ENCODE peak calls at places on chromosomes 1 and 21, in four cellular contexts. J, T, A and R are unnamed samples.

GRCh38 chr21:41941941-41942340 is 11.9 kb downstream of the C2CD2 start:
- DNase-seq in J (no peak), T (no peak), A (no peak), R (no peak)

GRCh38 chr1:211591980-211592493 is 13.1 kb upstream of the SLC30A1 start:
- DNase-seq in J (peak; percentile 95), T (peak; percentile 82), A (no peak), R (no peak)

GRCh38 chr1:177928194-177928593 is 41.7 kb downstream of the SEC16B start:
- DNase-seq in J (peak; percentile 57), T (no peak), A (no peak), R (no peak)

GRCh38 chr1:183416850-183417690 is 1.1 kb downstream of the NMNAT2 start:
- DNase-seq in J (peak; percentile 58), T (peak; percentile 65), A (peak; percentile 2), R (peak; percentile 79)

GRCh38 chr1:73839922-73840321 is 358.1 kb downstream of the LRRIQ3 start:
- DNase-seq in J (peak; percentile 1), T (peak; percentile 8), A (no peak), R (peak; percentile 23)

GRCh38 chr1:35914706-35915105 is 16.2 kb upstream of the AGO3 start:
- DNase-seq in J (no peak), T (no peak), A (no peak), R (no peak)

GRCh38 chr1:28104866-28105467 is 16.6 kb upstream of the EYA3 start:
- DNase-seq in J (peak; percentile 67), T (peak; percentile 48), A (no peak), R (peak; percentile 54)

GRCh38 chr1:33655496-33655895 is 183.1 kb downstream of the ZSCAN20 start:
- DNase-seq in J (no peak), T (no peak), A (no peak), R (no peak)

GRCh38 chr1:23555225-23555801 is 4.0 kb downstream of the ID3 start:
- DNase-seq in J (no peak), T (peak; percentile 79), A (no peak), R (no peak)

GRCh38 chr1:108617008-108617723 is 43.7 kb downstream of the HENMT1 start:
- DNase-seq in J (no peak), T (no peak), A (no peak), R (no peak)

GRCh38 chr1:116712510-116712909 is 41.7 kb upstream of the CD2 start:
- DNase-seq in J (no peak), T (no peak), A (no peak), R (no peak)

GRCh38 chr1:89198500-89199072 is at the start of gene GBP4:
- DNase-seq in J (peak; percentile 1), T (peak; percentile 70), A (no peak), R (no peak)

GRCh38 chr1:204607910-204608309 is 77.6 kb downstream of the LRRN2 start:
- DNase-seq in J (no peak), T (no peak), A (no peak), R (no peak)

GRCh38 chr1:214551052-214551435 is 358 bp downstream of the PTPN14 start:
- DNase-seq in J (peak; percentile 21), T (no peak), A (no peak), R (peak; percentile 67)

GRCh38 chr1:227449051-227449450 is 114.3 kb upstream of the ZNF678 start:
- DNase-seq in J (no peak), T (no peak), A (no peak), R (peak; percentile 43)

GRCh38 chr1:221035680-221036153 is 156.5 kb downstream of the HLX start:
- DNase-seq in J (peak; percentile 70), T (peak; percentile 39), A (no peak), R (no peak)

GRCh38 chr1:46721204-46721603 is 2.3 kb upstream of the EFCAB14 start:
- DNase-seq in J (no peak), T (no peak), A (no peak), R (no peak)

GRCh38 chr1:64811131-64811530 is 66.3 kb downstream of the RAVER2 start:
- DNase-seq in J (no peak), T (no peak), A (no peak), R (no peak)

GRCh38 chr1:93433407-93433961 is 14.4 kb upstream of the FNBP1L start:
- DNase-seq in J (no peak), T (no peak), A (no peak), R (no peak)

GRCh38 chr1:174367892-174368291 is 79.9 kb upstream of the GPR52 start:
- DNase-seq in J (no peak), T (no peak), A (no peak), R (no peak)

GRCh38 chr1:200753650-200754198 is 15.0 kb downstream of the CAMSAP2 start:
- DNase-seq in J (no peak), T (no peak), A (no peak), R (no peak)

GRCh38 chr1:85894651-85895050 is 186.4 kb upstream of the ZNHIT6 start:
- DNase-seq in J (peak; percentile 32), T (peak; percentile 66), A (peak; percentile 15), R (peak; percentile 56)

GRCh38 chr1:23567996-23568607 is 8.8 kb upstream of the ID3 start:
- DNase-seq in J (no peak), T (no peak), A (no peak), R (no peak)

GRCh38 chr1:168266644-168267186 is 14.0 kb upstream of the TBX19 start:
- DNase-seq in J (peak; percentile 38), T (peak; percentile 45), A (no peak), R (no peak)

GRCh38 chr21:45255381-45256020 is 32.2 kb downstream of the POFUT2 start:
- DNase-seq in J (no peak), T (no peak), A (no peak), R (no peak)

GRCh38 chr1:227888404-227889046 is 59.2 kb downstream of the WNT9A start:
- DNase-seq in J (no peak), T (no peak), A (no peak), R (no peak)

GRCh38 chr21:32131164-32131563 is 147.7 kb downstream of the MIS18A start:
- DNase-seq in J (no peak), T (no peak), A (no peak), R (no peak)

GRCh38 chr1:208145167-208145566 is 99.0 kb downstream of the PLXNA2 start:
- DNase-seq in J (no peak), T (no peak), A (no peak), R (no peak)

GRCh38 chr1:240320645-240321044 is 229.0 kb downstream of the FMN2 start:
- DNase-seq in J (peak; percentile 32), T (no peak), A (no peak), R (no peak)

GRCh38 chr1:47840338-47840737 is 156.8 kb downstream of the TRABD2B start:
- DNase-seq in J (no peak), T (no peak), A (no peak), R (no peak)

DNA sequence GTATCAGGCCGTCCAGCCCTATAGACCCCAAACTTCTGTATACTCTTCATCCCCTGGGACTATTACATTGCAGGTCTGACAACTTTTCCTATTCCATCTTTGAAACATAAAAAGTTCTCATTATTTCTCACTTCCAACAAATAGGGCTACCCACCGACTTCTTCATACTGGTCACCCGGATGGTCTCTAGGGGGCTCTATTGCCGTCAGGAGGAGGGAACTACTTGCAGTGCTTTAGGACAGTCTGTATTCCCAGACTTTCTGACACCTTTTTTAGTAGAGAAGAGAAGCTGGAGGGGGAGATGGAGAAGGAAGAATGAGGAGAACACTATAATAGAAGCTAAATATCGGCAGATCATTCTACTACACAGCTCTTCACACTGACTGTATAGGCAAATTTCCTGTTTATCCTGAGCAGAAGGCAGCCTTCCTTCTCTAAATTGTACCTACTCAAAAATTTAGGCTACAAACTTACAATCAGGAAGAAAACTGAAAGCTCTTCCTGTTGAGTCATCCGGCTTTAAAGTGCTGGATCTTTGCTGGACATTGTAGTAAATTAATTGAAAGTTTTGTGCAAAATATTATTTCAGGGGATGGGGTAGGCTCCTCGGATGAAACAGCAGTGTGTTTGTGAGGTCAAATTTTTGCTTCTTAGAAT is 54.6 kb downstream of the CDC7 start:
- DNase-seq in J (no peak), T (peak; percentile 53), A (no peak), R (no peak)
- TF ChIP-seq CTCF in J (no peak), T (no peak), A (peak; percentile 31), R (no peak)

GRCh38 chr1:248905949-248906740 is at the start of gene PGBD2:
- DNase-seq in J (peak; percentile 84), T (peak; percentile 96), A (peak; percentile 78), R (peak; percentile 99)
- TF ChIP-seq CTCF in J (peak; percentile 61), T (peak; percentile 66), A (peak; percentile 65), R (peak; percentile 78)

DNA sequence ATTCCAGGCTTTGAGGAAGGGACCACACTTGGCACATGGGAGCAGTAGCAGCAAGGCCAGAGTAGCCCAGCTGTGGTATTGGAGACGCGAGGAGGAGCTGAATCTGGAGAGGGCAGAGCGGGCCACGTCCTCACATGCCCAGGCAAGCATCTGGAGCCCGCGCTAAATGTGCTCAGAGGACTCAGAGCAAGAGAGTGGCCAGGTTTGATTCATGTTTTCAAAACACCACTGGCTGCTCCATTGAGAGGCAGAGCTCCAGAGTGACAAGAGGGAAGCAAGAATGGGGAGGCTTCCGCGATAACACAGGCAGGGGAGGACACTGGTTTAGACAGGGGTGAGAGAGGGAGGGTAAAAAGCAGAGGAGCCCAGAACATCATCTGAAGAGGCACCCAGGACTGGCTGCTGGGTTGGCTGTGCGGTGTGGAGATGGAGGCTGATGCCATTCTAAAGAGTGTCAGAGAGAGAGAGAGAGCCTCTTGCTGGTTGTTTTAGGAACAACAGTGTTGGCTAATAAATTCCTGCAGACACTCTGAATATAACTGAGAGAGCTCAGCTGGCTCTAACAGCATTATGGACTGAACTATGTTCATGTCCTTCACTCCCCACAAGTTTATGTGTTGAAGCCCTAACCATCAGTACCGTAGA is 32.3 kb downstream of the RCAN1 start:
- DNase-seq in J (peak; percentile 45), T (peak; percentile 69), A (peak; percentile 24), R (no peak)
- TF ChIP-seq CTCF in J (peak; percentile 49), T (peak; percentile 51), A (peak; percentile 71), R (no peak)

GRCh38 chr1:160416369-160416768 is 16.0 kb downstream of the VANGL2 start:
- DNase-seq in J (peak; percentile 43), T (peak; percentile 53), A (no peak), R (no peak)
- TF ChIP-seq CTCF in J (peak; percentile 26), T (peak; percentile 53), A (peak; percentile 50), R (peak; percentile 32)

GRCh38 chr1:43360616-43361015 is 1.8 kb downstream of the CDC20 start:
- DNase-seq in J (no peak), T (no peak), A (no peak), R (no peak)

GRCh38 chr1:43359696-43360095 is 915 bp downstream of the CDC20 start:
- DNase-seq in J (no peak), T (no peak), A (no peak), R (no peak)

GRCh38 chr1:43358746-43359693 is at the start of gene CDC20:
- DNase-seq in J (peak; percentile 92), T (peak; percentile 96), A (peak; percentile 82), R (peak; percentile 100)

GRCh38 chr1:43357251-43357650 is 1.5 kb upstream of the CDC20 start:
- DNase-seq in J (no peak), T (no peak), A (no peak), R (no peak)

DNA sequence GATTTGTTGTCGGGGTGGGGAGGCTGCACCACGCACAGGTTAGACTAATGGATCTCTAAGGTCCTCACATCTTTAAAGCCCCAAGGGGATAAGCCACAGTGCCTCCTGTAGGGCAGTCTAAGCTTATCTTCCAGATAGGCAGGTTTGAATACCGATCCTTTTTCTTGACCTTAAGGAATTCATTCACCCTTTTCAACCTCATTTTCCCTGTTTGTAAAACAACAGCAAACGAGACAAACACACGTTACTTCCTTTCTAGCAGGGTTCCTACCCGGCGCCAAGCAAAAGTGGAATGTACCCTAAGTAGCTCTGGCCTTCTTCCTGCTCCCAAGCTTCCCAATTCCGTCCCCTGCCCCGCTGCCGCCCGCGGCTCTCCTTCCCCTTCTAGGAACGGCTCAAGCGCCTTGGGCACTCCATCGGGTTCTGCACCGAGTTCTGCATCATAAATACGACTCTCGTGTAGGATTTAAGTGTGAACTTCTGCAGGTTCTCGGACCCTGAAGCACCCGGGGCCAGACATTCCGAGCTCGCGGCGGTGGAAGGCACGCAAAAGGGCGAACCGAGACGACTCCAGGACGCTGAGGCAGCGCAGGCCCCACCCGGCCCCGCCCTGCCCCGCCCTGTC is 548 bp upstream of the CDC20 start:
- DNase-seq in J (peak; percentile 52), T (peak; percentile 36), A (no peak), R (no peak)
- TF ChIP-seq CTCF in J (peak; percentile 26), T (peak; percentile 26), A (peak; percentile 56), R (peak; percentile 19)